ENCODE peak calls at places on chromosome 16, in six cellular contexts. One of them, this sample, is unnamed.
A peak's percentile ranks its signal among the peaks of the same experiment; 100 is the strongest.

GRCh38 chr16:49439676-49440075 is 66.1 kb downstream of the C16orf78 start:
- DNase-seq in T-helper 1 cell: no peak
- DNase-seq in tibial nerve: no peak
- DNase-seq in effector memory CD8-positive, alpha-beta T cell: no peak
- DNase-seq in A549: no peak
- DNase-seq in astrocyte of the cerebellum: no peak
- DNase-seq in this sample: no peak

GRCh38 chr16:80518436-80518835 is 22.4 kb upstream of the DYNLRB2 start:
- DNase-seq in T-helper 1 cell: no peak
- DNase-seq in tibial nerve: no peak
- DNase-seq in effector memory CD8-positive, alpha-beta T cell: peak; percentile 23
- DNase-seq in A549: no peak
- DNase-seq in astrocyte of the cerebellum: no peak
- DNase-seq in this sample: no peak

GRCh38 chr16:88497561-88498420 is 44.7 kb downstream of the ZFPM1 start:
- DNase-seq in T-helper 1 cell: no peak
- DNase-seq in tibial nerve: no peak
- DNase-seq in effector memory CD8-positive, alpha-beta T cell: no peak
- DNase-seq in A549: no peak
- DNase-seq in astrocyte of the cerebellum: no peak
- DNase-seq in this sample: no peak

GRCh38 chr16:890217-890616 is 80.6 kb downstream of the LMF1 start:
- DNase-seq in T-helper 1 cell: no peak
- DNase-seq in tibial nerve: no peak
- DNase-seq in effector memory CD8-positive, alpha-beta T cell: no peak
- DNase-seq in A549: no peak
- DNase-seq in astrocyte of the cerebellum: no peak
- DNase-seq in this sample: no peak

GRCh38 chr16:53833145-53833544 is 129.2 kb downstream of the FTO start:
- DNase-seq in T-helper 1 cell: no peak
- DNase-seq in tibial nerve: no peak
- DNase-seq in effector memory CD8-positive, alpha-beta T cell: no peak
- DNase-seq in A549: no peak
- DNase-seq in astrocyte of the cerebellum: no peak
- DNase-seq in this sample: no peak

GRCh38 chr16:78607465-78607864 is 508.0 kb downstream of the WWOX start:
- DNase-seq in T-helper 1 cell: no peak
- DNase-seq in tibial nerve: no peak
- DNase-seq in effector memory CD8-positive, alpha-beta T cell: no peak
- DNase-seq in A549: no peak
- DNase-seq in astrocyte of the cerebellum: no peak
- DNase-seq in this sample: no peak

GRCh38 chr16:77376358-77376757 is 58.5 kb downstream of the ADAMTS18 start:
- DNase-seq in T-helper 1 cell: no peak
- DNase-seq in tibial nerve: no peak
- DNase-seq in effector memory CD8-positive, alpha-beta T cell: no peak
- DNase-seq in A549: no peak
- DNase-seq in astrocyte of the cerebellum: no peak
- DNase-seq in this sample: no peak

GRCh38 chr16:86471896-86472295 is 38.4 kb upstream of the FOXF1 start:
- DNase-seq in T-helper 1 cell: no peak
- DNase-seq in tibial nerve: no peak
- DNase-seq in effector memory CD8-positive, alpha-beta T cell: no peak
- DNase-seq in A549: no peak
- DNase-seq in astrocyte of the cerebellum: no peak
- DNase-seq in this sample: no peak

GRCh38 chr16:24988593-24989338 is 26.4 kb downstream of the ARHGAP17 start:
- DNase-seq in T-helper 1 cell: no peak
- DNase-seq in tibial nerve: no peak
- DNase-seq in effector memory CD8-positive, alpha-beta T cell: no peak
- DNase-seq in A549: peak; percentile 30
- DNase-seq in astrocyte of the cerebellum: no peak
- DNase-seq in this sample: no peak

GRCh38 chr16:978403-978802 is 3.2 kb upstream of the SOX8 start:
- DNase-seq in T-helper 1 cell: no peak
- DNase-seq in tibial nerve: no peak
- DNase-seq in effector memory CD8-positive, alpha-beta T cell: no peak
- DNase-seq in A549: no peak
- DNase-seq in astrocyte of the cerebellum: no peak
- DNase-seq in this sample: no peak

GRCh38 chr16:61678182-61678581 is 358.1 kb downstream of the CDH8 start:
- DNase-seq in T-helper 1 cell: no peak
- DNase-seq in tibial nerve: no peak
- DNase-seq in effector memory CD8-positive, alpha-beta T cell: no peak
- DNase-seq in A549: no peak
- DNase-seq in astrocyte of the cerebellum: no peak
- DNase-seq in this sample: no peak

GRCh38 chr16:20901068-20901440 is 483 bp downstream of the LYRM1 start:
- DNase-seq in T-helper 1 cell: no peak
- DNase-seq in tibial nerve: no peak
- DNase-seq in effector memory CD8-positive, alpha-beta T cell: no peak
- DNase-seq in A549: no peak
- DNase-seq in astrocyte of the cerebellum: no peak
- DNase-seq in this sample: no peak

GRCh38 chr16:17260271-17260849 is 210.4 kb downstream of the XYLT1 start:
- DNase-seq in T-helper 1 cell: no peak
- DNase-seq in tibial nerve: no peak
- DNase-seq in effector memory CD8-positive, alpha-beta T cell: no peak
- DNase-seq in A549: no peak
- DNase-seq in astrocyte of the cerebellum: no peak
- DNase-seq in this sample: no peak

GRCh38 chr16:85019659-85020245 is 7.8 kb upstream of the KIAA0513 start:
- DNase-seq in T-helper 1 cell: no peak
- DNase-seq in tibial nerve: no peak
- DNase-seq in effector memory CD8-positive, alpha-beta T cell: no peak
- DNase-seq in A549: no peak
- DNase-seq in astrocyte of the cerebellum: no peak
- DNase-seq in this sample: no peak

GRCh38 chr16:79613009-79613408 is 12.5 kb upstream of the MAF start:
- DNase-seq in T-helper 1 cell: no peak
- DNase-seq in tibial nerve: no peak
- DNase-seq in effector memory CD8-positive, alpha-beta T cell: no peak
- DNase-seq in A549: no peak
- DNase-seq in astrocyte of the cerebellum: no peak
- DNase-seq in this sample: no peak

GRCh38 chr16:48030926-48031325 is 124.9 kb downstream of the ABCC12 start:
- DNase-seq in T-helper 1 cell: no peak
- DNase-seq in tibial nerve: no peak
- DNase-seq in effector memory CD8-positive, alpha-beta T cell: no peak
- DNase-seq in A549: no peak
- DNase-seq in astrocyte of the cerebellum: no peak
- DNase-seq in this sample: no peak

GRCh38 chr16:68401871-68402747 is 46.2 kb downstream of the SMPD3 start:
- DNase-seq in T-helper 1 cell: no peak
- DNase-seq in tibial nerve: no peak
- DNase-seq in effector memory CD8-positive, alpha-beta T cell: no peak
- DNase-seq in A549: no peak
- DNase-seq in astrocyte of the cerebellum: peak; percentile 78
- DNase-seq in this sample: no peak

GRCh38 chr16:16120382-16121184 is 102.7 kb downstream of the ABCC6 start:
- DNase-seq in T-helper 1 cell: no peak
- DNase-seq in tibial nerve: no peak
- DNase-seq in effector memory CD8-positive, alpha-beta T cell: no peak
- DNase-seq in A549: no peak
- DNase-seq in astrocyte of the cerebellum: no peak
- DNase-seq in this sample: no peak

GRCh38 chr16:89931305-89931896 is 8.3 kb downstream of the TUBB3 start:
- DNase-seq in T-helper 1 cell: no peak
- DNase-seq in tibial nerve: no peak
- DNase-seq in effector memory CD8-positive, alpha-beta T cell: no peak
- DNase-seq in A549: no peak
- DNase-seq in astrocyte of the cerebellum: no peak
- DNase-seq in this sample: no peak

GRCh38 chr16:87369796-87370719 is 13.5 kb downstream of the FBXO31 start:
- DNase-seq in T-helper 1 cell: no peak
- DNase-seq in tibial nerve: no peak
- DNase-seq in effector memory CD8-positive, alpha-beta T cell: no peak
- DNase-seq in A549: no peak
- DNase-seq in astrocyte of the cerebellum: no peak
- DNase-seq in this sample: no peak

This sample was measured in activated T-helper 9 cell treated with anti-CD3 and anti-CD28 coated beads, Interleukin-2, amount 50 U/mL, for 16 hours.